ENCODE peak calls at places on chromosomes 6 and 20, in eight cellular contexts. P is NCI-H2081; N is effector CD4-positive, alpha-beta T cell; J is Daoy; A is DMS153; Y is amniotic stem cell; T is dorsolateral prefrontal cortex; U is HS-5. L is an unnamed sample.

GRCh38 chr20:15045246-15045645 is 707.8 kb upstream of the FLRT3 start:
- DNase-seq in Y (no peak), T (no peak), N (no peak), P (no peak), A (no peak), U (no peak), J (no peak), L (no peak)

GRCh38 chr20:37574199-37574890 is 46.7 kb upstream of the BLCAP start:
- DNase-seq in N (no peak), U (no peak), Y (no peak), J (no peak), A (no peak), P (no peak), T (no peak), L (no peak)

GRCh38 chr20:58605292-58606065 is 45.6 kb upstream of the STX16 start:
- DNase-seq in A (no peak), U (no peak), J (no peak), N (no peak), P (no peak), Y (no peak), T (no peak), L (no peak)

GRCh38 chr6:52362443-52363221 is 681 bp downstream of the PAQR8 start:
- DNase-seq in U (peak), P (peak), T (peak), N (peak), Y (no peak), A (no peak), J (peak), L (peak)

GRCh38 chr6:29071831-29072723 is 15.0 kb downstream of the OR2B3 start:
- DNase-seq in Y (no peak), A (no peak), P (no peak), U (peak), N (no peak), J (peak), T (no peak), L (no peak)

GRCh38 chr6:161226005-161226964 is 47.6 kb downstream of the AGPAT4 start:
- DNase-seq in J (no peak), U (no peak), A (no peak), N (no peak), Y (no peak), P (no peak), T (no peak), L (no peak)

GRCh38 chr20:8360035-8360434 is 228.0 kb downstream of the PLCB1 start:
- DNase-seq in T (no peak), P (no peak), A (no peak), Y (no peak), J (no peak), N (no peak), U (no peak), L (no peak)

GRCh38 chr20:43969069-43969468 is 54.4 kb downstream of the TOX2 start:
- DNase-seq in P (no peak), N (no peak), A (no peak), U (no peak), T (no peak), J (no peak), Y (no peak), L (no peak)